ENCODE peak calls at places on chromosomes 1 and 21, in five cellular contexts. One of them, this sample, is unnamed.

GRCh38 chr21:17769049-17769845 is 49.9 kb downstream of the C21orf91 start:
- DNase-seq in endothelial cell: no peak
- DNase-seq in astrocyte of the spinal cord: peak
- DNase-seq in HFF-Myc: no peak
- DNase-seq in OCI-LY7: no peak
- DNase-seq in this sample: no peak

GRCh38 chr1:243431591-243431990 is 175.8 kb downstream of the SDCCAG8 start:
- DNase-seq in endothelial cell: no peak
- DNase-seq in astrocyte of the spinal cord: no peak
- DNase-seq in HFF-Myc: no peak
- DNase-seq in OCI-LY7: no peak
- DNase-seq in this sample: no peak

GRCh38 chr1:197424467-197424866 is 156.4 kb downstream of the CRB1 start:
- DNase-seq in endothelial cell: no peak
- DNase-seq in astrocyte of the spinal cord: no peak
- DNase-seq in HFF-Myc: no peak
- DNase-seq in OCI-LY7: no peak
- DNase-seq in this sample: no peak

GRCh38 chr1:229664133-229664689 is 38.2 kb downstream of the URB2 start:
- DNase-seq in endothelial cell: no peak
- DNase-seq in astrocyte of the spinal cord: peak
- DNase-seq in HFF-Myc: no peak
- DNase-seq in OCI-LY7: peak
- DNase-seq in this sample: no peak

GRCh38 chr1:184905601-184906322 is 68.5 kb downstream of the NIBAN1 start:
- DNase-seq in endothelial cell: no peak
- DNase-seq in astrocyte of the spinal cord: no peak
- DNase-seq in HFF-Myc: no peak
- DNase-seq in OCI-LY7: no peak
- DNase-seq in this sample: no peak

GRCh38 chr1:207026177-207026576 is 6.4 kb downstream of the C1orf116 start:
- DNase-seq in endothelial cell: no peak
- DNase-seq in astrocyte of the spinal cord: no peak
- DNase-seq in HFF-Myc: no peak
- DNase-seq in OCI-LY7: no peak
- DNase-seq in this sample: no peak

GRCh38 chr1:163442214-163442765 is 120.5 kb downstream of the NUF2 start:
- DNase-seq in endothelial cell: no peak
- DNase-seq in astrocyte of the spinal cord: no peak
- DNase-seq in HFF-Myc: no peak
- DNase-seq in OCI-LY7: no peak
- DNase-seq in this sample: no peak

GRCh38 chr1:213531369-213532310 is 456.1 kb upstream of the PROX1 start:
- DNase-seq in endothelial cell: no peak
- DNase-seq in astrocyte of the spinal cord: no peak
- DNase-seq in HFF-Myc: no peak
- DNase-seq in OCI-LY7: no peak
- DNase-seq in this sample: no peak

GRCh38 chr1:44323952-44324351 is 31.1 kb downstream of the ERI3 start:
- DNase-seq in endothelial cell: no peak
- DNase-seq in astrocyte of the spinal cord: no peak
- DNase-seq in HFF-Myc: no peak
- DNase-seq in OCI-LY7: no peak
- DNase-seq in this sample: no peak

GRCh38 chr1:11194407-11195176 is 5.4 kb downstream of the ANGPTL7 start:
- DNase-seq in endothelial cell: no peak
- DNase-seq in astrocyte of the spinal cord: no peak
- DNase-seq in HFF-Myc: no peak
- DNase-seq in OCI-LY7: no peak
- DNase-seq in this sample: no peak

GRCh38 chr1:67735806-67736627 is 51.0 kb downstream of the GADD45A start:
- DNase-seq in endothelial cell: no peak
- DNase-seq in astrocyte of the spinal cord: peak
- DNase-seq in HFF-Myc: peak
- DNase-seq in OCI-LY7: peak
- DNase-seq in this sample: peak

GRCh38 chr1:201563406-201563780 is 24.5 kb downstream of the NAV1 start:
- DNase-seq in endothelial cell: no peak
- DNase-seq in astrocyte of the spinal cord: no peak
- DNase-seq in HFF-Myc: no peak
- DNase-seq in OCI-LY7: no peak
- DNase-seq in this sample: no peak

GRCh38 chr1:91383461-91383860 is 21.2 kb downstream of the HFM1 start:
- DNase-seq in endothelial cell: no peak
- DNase-seq in astrocyte of the spinal cord: no peak
- DNase-seq in HFF-Myc: no peak
- DNase-seq in OCI-LY7: no peak
- DNase-seq in this sample: peak

GRCh38 chr1:72433591-72433990 is 151.3 kb upstream of the NEGR1 start:
- DNase-seq in endothelial cell: no peak
- DNase-seq in astrocyte of the spinal cord: no peak
- DNase-seq in HFF-Myc: no peak
- DNase-seq in OCI-LY7: no peak
- DNase-seq in this sample: no peak

DNA sequence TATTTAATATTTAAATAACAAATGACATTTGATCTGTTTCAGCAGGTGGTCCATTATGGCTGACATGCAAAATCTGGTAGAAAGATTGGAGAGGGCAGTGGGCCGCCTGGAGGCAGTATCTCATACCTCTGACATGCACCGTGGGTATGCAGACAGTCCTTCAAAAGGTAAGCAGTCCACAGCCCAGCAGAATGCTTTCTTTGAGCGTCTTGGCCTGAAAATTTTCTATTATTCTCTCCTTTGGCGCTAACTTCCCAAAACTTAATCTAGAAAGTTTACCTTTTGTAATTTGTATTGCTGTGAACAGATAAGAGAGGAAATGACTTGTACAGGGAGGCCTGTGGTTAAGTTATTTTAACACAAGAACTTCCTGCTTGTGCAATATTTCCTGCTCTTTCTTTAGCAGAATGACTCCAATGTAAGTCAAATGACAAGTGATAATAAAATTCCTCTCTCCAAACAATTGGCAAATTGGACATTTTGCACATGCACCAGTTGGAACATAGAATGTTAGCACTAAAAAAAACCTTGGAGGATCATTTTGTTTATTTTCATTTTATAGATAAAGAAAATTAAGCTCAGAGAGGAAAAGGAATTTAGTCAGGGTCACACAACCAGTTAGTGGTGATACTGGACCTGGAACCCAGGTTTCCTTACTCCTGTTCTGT is 18.9 kb downstream of the CAP1 start:
- DNase-seq in endothelial cell: peak
- DNase-seq in astrocyte of the spinal cord: peak
- DNase-seq in HFF-Myc: no peak
- DNase-seq in OCI-LY7: peak
- DNase-seq in this sample: no peak
- TF ChIP-seq CTCF in endothelial cell: no peak
- TF ChIP-seq CTCF in astrocyte of the spinal cord: no peak
- TF ChIP-seq CTCF in HFF-Myc: no peak
- TF ChIP-seq CTCF in OCI-LY7: peak
- TF ChIP-seq CTCF in this sample: no peak

GRCh38 chr1:204376919-204377799 is 17.4 kb upstream of the PLEKHA6 start:
- DNase-seq in endothelial cell: no peak
- DNase-seq in astrocyte of the spinal cord: no peak
- DNase-seq in HFF-Myc: no peak
- DNase-seq in OCI-LY7: no peak
- DNase-seq in this sample: no peak

GRCh38 chr1:204382714-204383083 is 23.0 kb upstream of the PLEKHA6 start:
- DNase-seq in endothelial cell: no peak
- DNase-seq in astrocyte of the spinal cord: no peak
- DNase-seq in HFF-Myc: no peak
- DNase-seq in OCI-LY7: no peak
- DNase-seq in this sample: no peak

GRCh38 chr1:204380293-204380831 is 20.6 kb upstream of the PLEKHA6 start:
- DNase-seq in endothelial cell: no peak
- DNase-seq in astrocyte of the spinal cord: no peak
- DNase-seq in HFF-Myc: no peak
- DNase-seq in OCI-LY7: no peak
- DNase-seq in this sample: no peak

GRCh38 chr1:204383163-204383904 is 23.6 kb upstream of the PLEKHA6 start:
- DNase-seq in endothelial cell: no peak
- DNase-seq in astrocyte of the spinal cord: no peak
- DNase-seq in HFF-Myc: no peak
- DNase-seq in OCI-LY7: no peak
- DNase-seq in this sample: no peak

GRCh38 chr1:204377800-204378608 is 18.3 kb upstream of the PLEKHA6 start:
- DNase-seq in endothelial cell: peak
- DNase-seq in astrocyte of the spinal cord: no peak
- DNase-seq in HFF-Myc: no peak
- DNase-seq in OCI-LY7: no peak
- DNase-seq in this sample: no peak
- TF ChIP-seq CTCF in endothelial cell: no peak
- TF ChIP-seq CTCF in astrocyte of the spinal cord: no peak
- TF ChIP-seq CTCF in HFF-Myc: no peak
- TF ChIP-seq CTCF in OCI-LY7: no peak
- TF ChIP-seq CTCF in this sample: no peak

DNA sequence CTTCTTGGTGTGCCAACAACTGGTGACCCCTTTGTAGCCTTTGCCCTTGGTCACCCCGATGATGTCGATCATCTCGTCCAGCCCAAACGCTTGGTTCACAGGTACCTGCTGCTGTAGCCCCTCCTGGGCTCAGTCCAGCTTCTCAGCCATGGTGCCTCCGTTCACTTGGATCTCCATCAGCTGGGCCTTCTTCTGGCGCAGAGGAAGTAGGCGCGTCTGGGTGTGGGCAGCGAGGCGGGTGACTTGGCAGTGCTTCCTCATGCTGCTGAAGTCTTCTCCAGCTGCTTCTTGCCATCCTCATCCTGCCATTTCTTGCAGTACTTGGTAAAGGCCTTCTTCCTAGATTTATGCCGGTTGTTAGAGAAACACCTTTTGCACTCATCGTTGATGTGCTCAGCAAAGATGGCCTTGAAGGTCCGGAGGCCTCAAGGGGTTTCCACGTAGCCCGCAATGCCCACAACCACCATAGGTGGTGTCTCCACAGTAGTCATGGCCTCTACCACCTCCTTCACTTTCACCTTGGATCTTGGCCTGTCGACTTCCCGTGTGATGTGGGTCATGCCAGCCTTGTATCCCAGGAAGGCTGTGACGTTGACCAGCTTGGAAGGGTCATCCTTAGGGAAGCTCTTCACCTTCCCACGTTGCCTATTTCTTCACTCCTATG is 13.0 kb downstream of the DOP1B start:
- DNase-seq in endothelial cell: no peak
- DNase-seq in astrocyte of the spinal cord: no peak
- DNase-seq in HFF-Myc: no peak
- DNase-seq in OCI-LY7: no peak
- DNase-seq in this sample: no peak
- TF ChIP-seq CTCF in endothelial cell: no peak
- TF ChIP-seq CTCF in astrocyte of the spinal cord: peak
- TF ChIP-seq CTCF in HFF-Myc: peak
- TF ChIP-seq CTCF in OCI-LY7: no peak
- TF ChIP-seq CTCF in this sample: no peak

GRCh38 chr1:153429266-153430165 is 13.2 kb downstream of the S100A7A start:
- DNase-seq in endothelial cell: no peak
- DNase-seq in astrocyte of the spinal cord: no peak
- DNase-seq in HFF-Myc: no peak
- DNase-seq in OCI-LY7: no peak
- DNase-seq in this sample: no peak

GRCh38 chr1:153430166-153430553 is 13.8 kb downstream of the S100A7A start:
- DNase-seq in endothelial cell: no peak
- DNase-seq in astrocyte of the spinal cord: no peak
- DNase-seq in HFF-Myc: no peak
- DNase-seq in OCI-LY7: no peak
- DNase-seq in this sample: no peak

GRCh38 chr1:153428073-153428638 is 11.8 kb downstream of the S100A7A start:
- DNase-seq in endothelial cell: no peak
- DNase-seq in astrocyte of the spinal cord: no peak
- DNase-seq in HFF-Myc: no peak
- DNase-seq in OCI-LY7: no peak
- DNase-seq in this sample: no peak

GRCh38 chr1:153430561-153430960 is 14.2 kb downstream of the S100A7A start:
- DNase-seq in endothelial cell: no peak
- DNase-seq in astrocyte of the spinal cord: no peak
- DNase-seq in HFF-Myc: no peak
- DNase-seq in OCI-LY7: no peak
- DNase-seq in this sample: no peak

GRCh38 chr1:153428790-153429189 is 12.5 kb downstream of the S100A7A start:
- DNase-seq in endothelial cell: no peak
- DNase-seq in astrocyte of the spinal cord: no peak
- DNase-seq in HFF-Myc: no peak
- DNase-seq in OCI-LY7: no peak
- DNase-seq in this sample: no peak
- TF ChIP-seq CTCF in endothelial cell: no peak
- TF ChIP-seq CTCF in astrocyte of the spinal cord: no peak
- TF ChIP-seq CTCF in HFF-Myc: peak
- TF ChIP-seq CTCF in OCI-LY7: no peak
- TF ChIP-seq CTCF in this sample: no peak

GRCh38 chr1:153560241-153560640 is 5.4 kb downstream of the S100A2 start:
- DNase-seq in endothelial cell: no peak
- DNase-seq in astrocyte of the spinal cord: no peak
- DNase-seq in HFF-Myc: no peak
- DNase-seq in OCI-LY7: no peak
- DNase-seq in this sample: no peak

GRCh38 chr1:153560771-153561170 is 4.9 kb downstream of the S100A2 start:
- DNase-seq in endothelial cell: no peak
- DNase-seq in astrocyte of the spinal cord: no peak
- DNase-seq in HFF-Myc: no peak
- DNase-seq in OCI-LY7: no peak
- DNase-seq in this sample: no peak

GRCh38 chr1:153561401-153561985 is 4.2 kb downstream of the S100A2 start:
- DNase-seq in endothelial cell: no peak
- DNase-seq in astrocyte of the spinal cord: no peak
- DNase-seq in HFF-Myc: no peak
- DNase-seq in OCI-LY7: no peak
- DNase-seq in this sample: no peak

GRCh38 chr1:153553691-153554608 is 4.9 kb upstream of the S100A3 start:
- DNase-seq in endothelial cell: no peak
- DNase-seq in astrocyte of the spinal cord: no peak
- DNase-seq in HFF-Myc: no peak
- DNase-seq in OCI-LY7: no peak
- DNase-seq in this sample: no peak

DNA sequence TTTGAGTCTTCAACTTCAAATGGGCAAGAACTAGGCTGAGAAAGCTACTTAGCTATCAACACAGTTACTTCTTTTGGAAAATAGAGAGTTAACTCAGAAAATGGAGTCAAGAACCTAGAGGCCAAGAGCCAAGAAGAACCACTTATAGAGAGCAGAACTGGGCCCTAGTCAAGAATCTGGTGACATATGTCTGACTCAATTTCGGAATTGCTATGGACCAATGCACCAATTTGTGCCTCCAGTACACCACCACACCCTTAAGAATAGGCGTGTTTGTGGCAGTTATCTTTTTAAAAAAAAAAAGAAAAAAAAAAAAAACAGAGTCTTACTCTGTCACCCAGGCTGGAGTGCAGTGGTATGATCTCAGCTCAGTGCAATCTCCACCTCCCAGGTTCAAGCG is 7.8 kb downstream of the S100A2 start:
- DNase-seq in endothelial cell: no peak
- DNase-seq in astrocyte of the spinal cord: no peak
- DNase-seq in HFF-Myc: no peak
- DNase-seq in OCI-LY7: no peak
- DNase-seq in this sample: no peak
- TF ChIP-seq CTCF in endothelial cell: no peak
- TF ChIP-seq CTCF in astrocyte of the spinal cord: no peak
- TF ChIP-seq CTCF in HFF-Myc: no peak
- TF ChIP-seq CTCF in OCI-LY7: no peak
- TF ChIP-seq CTCF in this sample: no peak

GRCh38 chr21:16002872-16003466 is 273.2 kb downstream of the USP25 start:
- DNase-seq in endothelial cell: no peak
- DNase-seq in astrocyte of the spinal cord: peak
- DNase-seq in HFF-Myc: peak
- DNase-seq in OCI-LY7: no peak
- DNase-seq in this sample: no peak
- TF ChIP-seq CTCF in endothelial cell: peak
- TF ChIP-seq CTCF in astrocyte of the spinal cord: peak
- TF ChIP-seq CTCF in HFF-Myc: peak
- TF ChIP-seq CTCF in OCI-LY7: peak
- TF ChIP-seq CTCF in this sample: peak